ENCODE peak calls at places on chromosomes 2 and 18, in five cellular contexts. X is fibroblast of lung, Z is A549, N is GM23248, Q is HCT116. C is an unnamed sample.

GRCh38 chr2:232162191-232162590 is 200.7 kb downstream of the DIS3L2 start:
- DNase-seq in Z (no peak), X (peak; percentile 69), N (peak; percentile 26), Q (no peak), C (no peak)

GRCh38 chr18:36692331-36692730 is 136.5 kb downstream of the TPGS2 start:
- DNase-seq in N (peak; percentile 91), X (peak; percentile 94), Z (no peak), Q (no peak), C (no peak)

GRCh38 chr2:64929329-64929728 is 59.9 kb upstream of the SLC1A4 start:
- DNase-seq in Z (no peak), N (no peak), Q (no peak), X (no peak), C (no peak)

GRCh38 chr2:38158361-38159128 is 82.6 kb upstream of the CYP1B1 start:
- DNase-seq in Q (no peak), N (no peak), Z (no peak), X (no peak), C (no peak)

GRCh38 chr2:199757466-199757865 is 93.5 kb downstream of the FTCDNL1 start:
- DNase-seq in Q (no peak), Z (no peak), X (peak; percentile 16), N (peak; percentile 29), C (no peak)

GRCh38 chr2:109582928-109583895 is 30.6 kb downstream of the SEPTIN10 start:
- DNase-seq in X (peak; percentile 46), Z (no peak), Q (no peak), N (peak; percentile 37), C (no peak)

GRCh38 chr2:42722328-42723190 is 41.4 kb downstream of the OXER1 start:
- DNase-seq in Q (no peak), X (peak; percentile 95), Z (peak; percentile 42), N (peak; percentile 97), C (peak; percentile 80)

GRCh38 chr2:98909381-98910211 is 26.4 kb downstream of the CRACDL start:
- DNase-seq in X (peak; percentile 90), N (peak; percentile 74), Q (no peak), Z (peak; percentile 24), C (peak; percentile 91)

GRCh38 chr2:240672076-240672700 is 10.5 kb downstream of the AQP12B start:
- DNase-seq in N (no peak), X (no peak), Z (no peak), Q (no peak), C (no peak)

GRCh38 chr2:522776-523175 is 154.4 kb downstream of the TMEM18 start:
- DNase-seq in Q (no peak), Z (no peak), X (no peak), N (no peak), C (no peak)

GRCh38 chr2:189783451-189783926 is 650 bp downstream of the ORMDL1 start:
- DNase-seq in N (peak; percentile 68), Q (no peak), X (peak; percentile 47), Z (no peak), C (no peak)

GRCh38 chr2:234147335-234147861 is 96.9 kb downstream of the SPP2 start:
- DNase-seq in Q (peak; percentile 31), X (peak; percentile 62), Z (no peak), N (no peak), C (no peak)

GRCh38 chr2:67835266-67835665 is 227.5 kb downstream of the C1D start:
- DNase-seq in X (no peak), Z (no peak), N (no peak), Q (no peak), C (no peak)

GRCh38 chr18:40088130-40088529 is 1866.9 kb upstream of the PIK3C3 start:
- DNase-seq in Q (no peak), Z (no peak), X (no peak), N (no peak), C (no peak)
- H3K4me2 ChIP-seq in Q (no peak overlapping the region), Z (no peak overlapping the region), X (no peak overlapping the region), N (no peak overlapping the region), C (no peak overlapping the region)

GRCh38 chr2:191690327-191690726 is 12.4 kb downstream of the NABP1 start:
- DNase-seq in N (no peak), Z (no peak), Q (no peak), X (no peak), C (no peak)
- H3K4me2 ChIP-seq in N (peak overlapping the region; percentile 49), Z (peak overlapping the region; percentile 55), Q (peak overlapping the region; percentile 15), X (no peak overlapping the region), C (no peak overlapping the region)

DNA sequence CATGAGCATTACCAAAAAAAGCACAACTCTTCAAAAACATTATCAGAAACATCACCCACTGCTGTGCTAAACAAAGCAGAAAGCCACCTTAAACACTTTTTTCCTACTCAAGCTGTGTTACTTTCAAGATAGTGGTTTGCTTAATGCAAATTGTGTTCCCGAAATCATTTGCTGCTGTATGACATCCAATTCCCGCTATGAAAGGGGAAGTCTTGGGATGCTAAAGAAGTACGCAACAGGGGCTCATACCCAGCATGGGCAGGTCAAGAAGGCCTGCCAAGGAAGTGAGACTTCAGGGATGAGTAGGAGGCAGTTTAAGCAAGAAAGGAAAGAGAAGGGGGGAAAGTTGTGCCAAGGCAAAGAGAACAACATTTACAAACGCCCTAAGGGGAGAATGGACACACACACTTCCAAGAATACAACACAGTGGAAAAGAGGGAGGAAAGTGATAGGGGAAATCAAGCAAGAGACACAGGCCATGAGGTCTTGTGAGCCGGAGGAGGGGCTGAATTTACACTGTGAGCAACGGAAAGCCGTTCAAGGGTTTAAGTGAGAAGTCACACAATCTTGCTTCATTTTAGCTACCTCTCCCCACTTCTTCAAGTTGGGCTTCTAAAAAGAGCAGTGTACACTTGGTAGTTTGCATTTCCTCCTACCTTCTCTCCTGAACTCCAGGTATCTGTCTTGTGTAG is 4.1 kb downstream of the PTPN2 start:
- DNase-seq in X (no peak), Q (no peak), N (no peak), Z (no peak), C (no peak)
- H3K4me2 ChIP-seq in X (no peak overlapping the region), Q (no peak overlapping the region), N (no peak overlapping the region), Z (no peak overlapping the region), C (no peak overlapping the region)

DNA sequence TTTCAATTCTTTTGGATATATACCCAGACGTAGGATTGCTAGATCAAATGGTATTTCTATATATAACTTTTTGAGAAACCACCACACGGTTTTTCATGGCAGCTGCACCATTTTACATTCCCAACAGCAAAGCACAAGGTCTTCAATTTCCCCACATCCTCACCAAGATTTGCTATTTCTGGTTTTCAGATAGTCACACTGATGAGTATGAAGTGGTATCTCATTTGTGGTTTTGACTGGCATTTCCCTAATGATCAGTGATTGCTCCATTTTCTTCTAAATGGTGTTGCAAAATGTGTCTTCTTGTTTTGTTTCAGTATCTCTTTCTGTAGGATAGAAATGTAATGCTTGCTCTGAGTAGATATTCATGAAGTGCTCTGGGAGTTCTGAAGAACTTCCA is 52.0 kb downstream of the ANKRD44 start:
- DNase-seq in Z (no peak), X (peak; percentile 65), Q (no peak), N (peak; percentile 38), C (no peak)
- H3K4me2 ChIP-seq in Z (no peak overlapping the region), X (no peak overlapping the region), Q (no peak overlapping the region), N (no peak overlapping the region), C (no peak overlapping the region)

C was measured in endothelial cell of umbilical vein.